ENCODE peak calls at places on chromosomes 16 and 17, in six cellular contexts. A is stomach, N is spleen, X is sigmoid colon, T is K562, E is transverse colon. Q is an unnamed sample.

GRCh38 chr17:11996722-11997146 is 541 bp downstream of the ZNF18 start:
- DNase-seq in A (peak), N (no peak), X (no peak), T (peak), E (peak), Q (no peak)

GRCh38 chr17:42409467-42410351 is 13.3 kb downstream of the CAVIN1 start:
- DNase-seq in A (peak), N (no peak), X (peak), T (no peak), E (peak), Q (no peak)

GRCh38 chr16:54479546-54479945 is 193.0 kb upstream of the IRX3 start:
- DNase-seq in A (no peak), N (no peak), X (no peak), T (no peak), E (no peak), Q (no peak)

GRCh38 chr17:16287563-16288027 is 65.7 kb downstream of the CENPV start:
- DNase-seq in A (peak), N (no peak), X (no peak), T (no peak), E (peak), Q (no peak)

GRCh38 chr17:6365187-6365943 is 69.6 kb downstream of the AIPL1 start:
- DNase-seq in A (no peak), N (no peak), X (no peak), T (no peak), E (no peak), Q (no peak)

GRCh38 chr17:15307686-15308085 is 33.7 kb downstream of the TEKT3 start:
- DNase-seq in A (no peak), N (no peak), X (peak), T (no peak), E (peak), Q (no peak)

GRCh38 chr17:37640016-37640415 is 3.2 kb downstream of the DDX52 start:
- DNase-seq in A (no peak), N (no peak), X (no peak), T (no peak), E (no peak), Q (no peak)

GRCh38 chr17:47697948-47698711 is 4.2 kb downstream of the TBKBP1 start:
- DNase-seq in A (no peak), N (peak), X (peak), T (no peak), E (no peak), Q (no peak)

GRCh38 chr17:40557531-40558299 is 7.6 kb downstream of the CCR7 start:
- DNase-seq in A (peak), N (peak), X (no peak), T (no peak), E (no peak), Q (no peak)

GRCh38 chr16:30957456-30958163 is at the start of gene SETD1A:
- DNase-seq in A (peak), N (peak), X (peak), T (peak), E (peak), Q (peak)

GRCh38 chr16:89402962-89403361 is 87.4 kb downstream of the ANKRD11 start:
- DNase-seq in A (no peak), N (no peak), X (no peak), T (no peak), E (no peak), Q (no peak)

GRCh38 chr17:48594412-48595106 is 980 bp upstream of the HOXB5 start:
- DNase-seq in A (no peak), N (no peak), X (no peak), T (no peak), E (no peak), Q (no peak)

GRCh38 chr17:73586921-73587680 is 57.1 kb downstream of the SDK2 start:
- DNase-seq in A (no peak), N (no peak), X (no peak), T (peak), E (no peak), Q (no peak)

GRCh38 chr16:51056331-51056730 is 94.7 kb downstream of the SALL1 start:
- DNase-seq in A (no peak), N (no peak), X (no peak), T (no peak), E (no peak), Q (no peak)

GRCh38 chr17:55411463-55411855 is 10.2 kb downstream of the MMD start:
- DNase-seq in A (no peak), N (no peak), X (no peak), T (no peak), E (no peak), Q (no peak)

GRCh38 chr17:21174719-21175118 is 39.2 kb downstream of the TMEM11 start:
- DNase-seq in A (peak), N (no peak), X (no peak), T (no peak), E (no peak), Q (no peak)

GRCh38 chr16:69260506-69260905 is 50.6 kb upstream of the VPS4A start:
- DNase-seq in A (no peak), N (no peak), X (no peak), T (no peak), E (peak), Q (no peak)

GRCh38 chr17:64938925-64939474 is 19.7 kb upstream of the LRRC37A3 start:
- DNase-seq in A (peak), N (peak), X (no peak), T (peak), E (peak), Q (peak)

GRCh38 chr16:50498756-50499155 is 49.4 kb upstream of the NKD1 start:
- DNase-seq in A (no peak), N (no peak), X (no peak), T (no peak), E (no peak), Q (no peak)

GRCh38 chr17:63821809-63822208 is 5.4 kb upstream of the PSMC5 start:
- DNase-seq in A (no peak), N (no peak), X (no peak), T (no peak), E (no peak), Q (no peak)
- TF ChIP-seq POLR2A in A (no peak), N (no peak), X (no peak), T (no peak), E (no peak), Q (no peak)

GRCh38 chr16:8894736-8895334 is 12.7 kb downstream of the LITAFD start:
- DNase-seq in A (no peak), N (peak), X (peak), T (no peak), E (no peak), Q (no peak)

GRCh38 chr16:8893426-8893825 is 11.3 kb downstream of the LITAFD start:
- DNase-seq in A (no peak), N (peak), X (peak), T (no peak), E (no peak), Q (no peak)

GRCh38 chr16:8890549-8890921 is 8.4 kb downstream of the LITAFD start:
- DNase-seq in A (no peak), N (no peak), X (no peak), T (no peak), E (no peak), Q (no peak)

GRCh38 chr16:8892101-8892575 is 10.0 kb downstream of the LITAFD start:
- DNase-seq in A (no peak), N (peak), X (peak), T (no peak), E (no peak), Q (no peak)

DNA sequence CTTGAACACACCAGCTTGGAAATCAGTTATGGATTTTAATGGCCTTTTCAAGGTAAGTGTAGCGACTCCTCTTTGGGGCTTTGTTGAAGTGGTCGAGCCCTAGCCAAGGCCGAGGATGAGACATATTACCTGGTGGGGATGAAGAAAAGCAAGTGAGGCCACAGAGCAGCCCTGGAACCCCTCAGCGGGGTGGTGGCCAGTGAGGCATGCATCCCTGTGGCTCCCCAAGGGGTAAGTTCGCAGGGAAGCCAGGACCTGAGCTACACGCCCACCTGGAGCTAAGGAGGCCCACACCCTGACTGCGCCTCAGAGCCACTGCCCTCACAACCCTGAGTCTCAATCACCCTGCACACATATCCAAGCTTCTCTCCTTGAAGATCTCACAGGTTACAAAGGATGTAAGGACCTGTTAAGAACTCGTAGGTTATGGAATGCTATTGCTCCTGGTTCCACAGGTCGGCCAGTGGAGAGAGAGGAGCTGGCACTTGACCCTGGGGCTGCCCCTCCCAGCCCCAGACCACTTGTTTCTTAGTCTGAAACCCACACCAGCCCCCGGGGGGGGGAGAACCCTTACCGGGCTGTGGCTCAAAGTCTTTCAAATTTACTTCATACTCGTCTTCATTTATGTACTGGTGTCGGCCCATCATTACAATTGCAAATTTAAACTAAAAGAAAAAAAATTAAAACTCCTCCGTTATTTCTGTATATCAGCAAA is 12.0 kb downstream of the LITAFD start:
- DNase-seq in A (no peak), N (peak), X (peak), T (no peak), E (no peak), Q (no peak)
- TF ChIP-seq POLR2AphosphoS5 in A (no peak), N (peak), X (no peak), T (no peak), E (no peak), Q (no peak)

GRCh38 chr16:57264950-57265371 is 19.5 kb downstream of the PLLP start:
- DNase-seq in A (peak), N (peak), X (peak), T (no peak), E (peak), Q (no peak)
- TF ChIP-seq POLR2A in A (no peak), N (no peak), X (no peak), T (no peak), E (peak), Q (no peak)

DNA sequence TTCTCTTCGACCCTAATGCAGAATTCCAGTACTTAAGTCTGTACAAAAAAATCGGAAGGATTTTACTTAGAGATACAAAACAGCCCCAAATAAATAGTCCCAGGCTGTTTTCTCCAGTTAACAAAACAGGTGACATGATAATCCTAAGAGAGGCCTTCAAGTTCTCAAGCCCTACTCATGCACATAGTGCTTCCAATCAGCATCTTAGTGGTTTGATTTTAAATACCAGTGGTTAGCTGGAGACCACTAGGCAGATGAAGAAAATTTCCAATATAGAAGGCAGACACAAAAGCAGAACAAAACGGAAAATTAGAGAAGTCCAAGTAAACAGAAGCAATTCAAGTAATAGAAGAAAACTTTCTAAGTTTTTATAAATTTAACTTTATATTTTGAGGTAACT is 5.2 kb upstream of the OR4D2 start:
- DNase-seq in A (no peak), N (no peak), X (no peak), T (no peak), E (no peak), Q (no peak)
- TF ChIP-seq POLR2AphosphoS5 in A (no peak), N (no peak), X (no peak), T (no peak), E (no peak), Q (no peak)

GRCh38 chr16:67535201-67535600 is 6.6 kb downstream of the RIPOR1 start:
- DNase-seq in A (no peak), N (no peak), X (no peak), T (no peak), E (no peak), Q (no peak)

GRCh38 chr16:67538666-67539101 is 10.1 kb downstream of the RIPOR1 start:
- DNase-seq in A (peak), N (no peak), X (peak), T (no peak), E (no peak), Q (no peak)

GRCh38 chr16:67537636-67538591 is 9.3 kb downstream of the RIPOR1 start:
- DNase-seq in A (peak), N (peak), X (peak), T (no peak), E (peak), Q (peak)

GRCh38 chr16:67539271-67539670 is 10.6 kb downstream of the RIPOR1 start:
- DNase-seq in A (no peak), N (no peak), X (no peak), T (no peak), E (no peak), Q (no peak)

DNA sequence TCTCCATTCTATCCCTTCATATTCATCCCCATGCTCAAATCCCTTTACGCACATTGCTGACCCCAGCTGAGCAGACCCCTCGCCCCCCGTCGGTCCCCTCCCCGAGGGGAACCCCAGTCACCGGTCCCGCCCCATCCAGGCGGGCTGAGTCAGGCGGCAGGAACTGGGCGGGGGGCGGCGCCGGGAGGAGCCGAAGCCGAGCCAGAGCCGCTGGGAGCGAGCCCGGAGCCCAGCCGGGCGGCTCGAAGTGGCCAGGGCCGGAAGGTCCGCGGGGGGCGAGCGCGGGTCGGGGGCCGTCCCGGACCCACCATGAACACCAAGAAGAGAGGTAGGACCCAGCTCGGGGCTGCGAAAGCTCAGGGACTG is 8.6 kb downstream of the RIPOR1 start:
- DNase-seq in A (peak), N (peak), X (peak), T (no peak), E (peak), Q (peak)
- TF ChIP-seq POLR2A in A (no peak), N (peak), X (no peak), T (no peak), E (peak), Q (peak)

GRCh38 chr17:34360571-34360970 is 2.5 kb downstream of the CCL1 start:
- DNase-seq in A (no peak), N (no peak), X (no peak), T (no peak), E (no peak), Q (no peak)

GRCh38 chr17:34365340-34365739 is 2.3 kb upstream of the CCL1 start:
- DNase-seq in A (no peak), N (no peak), X (no peak), T (no peak), E (no peak), Q (no peak)

GRCh38 chr17:34361478-34362061 is 1.5 kb downstream of the CCL1 start:
- DNase-seq in A (peak), N (peak), X (peak), T (peak), E (peak), Q (peak)

GRCh38 chr17:34364741-34365140 is 1.7 kb upstream of the CCL1 start:
- DNase-seq in A (no peak), N (no peak), X (no peak), T (no peak), E (no peak), Q (no peak)

GRCh38 chr17:34363183-34363661 is at the start of gene CCL1:
- DNase-seq in A (no peak), N (no peak), X (no peak), T (no peak), E (no peak), Q (no peak)
- TF ChIP-seq POLR2AphosphoS5 in A (no peak), N (no peak), X (no peak), T (no peak), E (no peak), Q (no peak)

GRCh38 chr16:3155972-3156371 is 21.1 kb downstream of the ZNF213 start:
- DNase-seq in A (no peak), N (no peak), X (no peak), T (no peak), E (no peak), Q (no peak)

GRCh38 chr16:3157229-3158013 is 22.6 kb downstream of the ZNF213 start:
- DNase-seq in A (peak), N (peak), X (peak), T (peak), E (peak), Q (no peak)

GRCh38 chr16:3158014-3158497 is 23.2 kb downstream of the ZNF213 start:
- DNase-seq in A (no peak), N (no peak), X (no peak), T (no peak), E (no peak), Q (no peak)

GRCh38 chr16:3161235-3162018 is 26.6 kb upstream of the OR1F1 start:
- DNase-seq in A (no peak), N (peak), X (peak), T (no peak), E (peak), Q (no peak)

DNA sequence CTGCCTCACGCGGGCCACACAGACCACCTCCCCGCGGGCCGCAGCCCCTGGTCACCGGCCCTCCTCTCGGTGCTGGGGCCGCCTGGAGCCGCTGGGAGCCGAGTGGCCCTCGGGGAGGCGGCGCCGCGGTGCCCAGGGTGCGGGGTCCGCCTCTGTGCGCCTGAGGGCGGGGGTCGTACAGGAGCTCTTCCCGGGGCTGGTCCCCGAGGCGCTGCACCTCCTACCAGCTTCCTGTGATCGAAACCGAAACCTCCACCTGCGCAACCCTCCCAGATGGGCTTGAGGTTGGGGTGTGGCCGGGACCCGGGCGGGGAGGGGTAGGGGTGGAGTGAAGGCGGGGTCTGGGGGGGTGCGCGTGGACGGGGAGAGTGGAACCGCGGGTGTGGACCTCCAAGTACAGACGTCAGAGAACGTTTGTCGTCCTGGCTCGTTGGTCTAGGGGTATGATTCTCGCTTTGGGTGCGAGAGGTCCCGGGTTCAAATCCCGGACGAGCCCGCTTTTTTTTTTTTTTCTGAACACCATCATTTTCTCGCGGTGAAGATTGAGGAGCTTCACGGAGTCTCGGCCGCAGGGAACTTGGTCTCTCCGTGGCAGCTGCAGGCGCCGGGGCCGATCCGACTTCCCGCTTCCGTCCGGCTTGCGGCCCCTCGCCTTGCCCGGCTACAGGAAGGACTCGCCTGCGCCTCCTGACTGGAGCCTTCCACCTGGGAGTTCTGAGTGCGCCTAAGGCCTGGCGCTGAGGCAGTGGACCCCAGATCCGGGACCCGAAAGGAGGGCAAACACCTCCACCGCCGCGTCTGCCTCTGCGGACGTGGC is 23.9 kb downstream of the ZNF213 start:
- DNase-seq in A (peak), N (peak), X (peak), T (peak), E (peak), Q (peak)
- TF ChIP-seq POLR2A in A (no peak), N (no peak), X (no peak), T (peak), E (peak), Q (no peak)

Q was measured in GM12892.